ENCODE peak calls at places on chromosomes 13 and 19, in four cellular contexts. G is breast epithelium, F is HL-60, Y is Panc1. D is an unnamed sample.

GRCh38 chr19:34589730-34590129 is 87.2 kb downstream of the SCGB2B2 start:
- DNase-seq in G (no peak), F (no peak), Y (no peak), D (no peak)

GRCh38 chr13:20997301-20998061 is 63.9 kb downstream of the LATS2 start:
- DNase-seq in G (no peak), F (no peak), Y (no peak), D (no peak)

GRCh38 chr19:3132971-3133792 is 2.7 kb upstream of the GNA15 start:
- DNase-seq in G (no peak), F (peak), Y (no peak), D (no peak)

GRCh38 chr13:20137875-20138274 is 23.0 kb downstream of the GJA3 start:
- DNase-seq in G (no peak), F (no peak), Y (no peak), D (no peak)

GRCh38 chr19:2127758-2128157 is 23.6 kb downstream of the AP3D1 start:
- DNase-seq in G (no peak), F (no peak), Y (no peak), D (no peak)

GRCh38 chr13:44267203-44267602 is 106.4 kb upstream of the SERP2 start:
- DNase-seq in G (no peak), F (no peak), Y (no peak), D (no peak)

GRCh38 chr13:83753912-83754624 is 128.2 kb downstream of the SLITRK1 start:
- DNase-seq in G (no peak), F (no peak), Y (no peak), D (no peak)

GRCh38 chr19:3575260-3575741 is 2.6 kb downstream of the HMG20B start:
- DNase-seq in G (no peak), F (peak), Y (no peak), D (no peak)

GRCh38 chr13:90445179-90445578 is 902.3 kb upstream of the MIR17HG start:
- DNase-seq in G (no peak), F (no peak), Y (no peak), D (no peak)

GRCh38 chr19:2277138-2277537 is 4.8 kb downstream of the PEAK3 start:
- DNase-seq in G (no peak), F (no peak), Y (no peak), D (no peak)

GRCh38 chr13:36124236-36124822 is 6.9 kb downstream of the DCLK1 start:
- DNase-seq in G (no peak), F (no peak), Y (no peak), D (no peak)

GRCh38 chr13:61751039-61751438 is 335.4 kb upstream of the PCDH20 start:
- DNase-seq in G (no peak), F (no peak), Y (no peak), D (no peak)

GRCh38 chr19:51807111-51807701 is 12.2 kb downstream of the FPR3 start:
- DNase-seq in G (no peak), F (peak), Y (no peak), D (no peak)

GRCh38 chr13:23865065-23865464 is 24.1 kb downstream of the MIPEP start:
- DNase-seq in G (no peak), F (no peak), Y (no peak), D (no peak)

GRCh38 chr19:3476830-3477229 is 3.5 kb downstream of the SMIM24 start:
- DNase-seq in G (no peak), F (no peak), Y (no peak), D (no peak)

GRCh38 chr13:40682449-40683240 is 16.2 kb upstream of the FOXO1 start:
- DNase-seq in G (no peak), F (no peak), Y (no peak), D (no peak)

GRCh38 chr19:28468701-28469459 is 744.1 kb downstream of the UQCRFS1 start:
- DNase-seq in G (no peak), F (peak), Y (no peak), D (peak)

GRCh38 chr13:112193463-112194166 is 126.7 kb downstream of the SOX1 start:
- DNase-seq in G (no peak), F (no peak), Y (no peak), D (peak)

GRCh38 chr13:113220141-113220598 is 10.8 kb downstream of the CUL4A start:
- DNase-seq in G (no peak), F (no peak), Y (no peak), D (no peak)

GRCh38 chr19:19387108-19387507 is 18.4 kb upstream of the GATAD2A start:
- DNase-seq in G (no peak), F (no peak), Y (no peak), D (no peak)

GRCh38 chr19:12112701-12113100 is 27.4 kb downstream of the ZNF20 start:
- DNase-seq in G (no peak), F (no peak), Y (no peak), D (no peak)

GRCh38 chr13:40974460-40975407 is 44.4 kb downstream of the ELF1 start:
- DNase-seq in G (no peak), F (peak), Y (no peak), D (no peak)

GRCh38 chr13:113945857-113946408 is 27.9 kb downstream of the C13orf46 start:
- DNase-seq in G (no peak), F (no peak), Y (no peak), D (peak)

GRCh38 chr13:53015044-53015443 is 13.6 kb upstream of the OLFM4 start:
- DNase-seq in G (no peak), F (no peak), Y (no peak), D (no peak)

GRCh38 chr13:99648905-99649304 is 147.6 kb downstream of the TM9SF2 start:
- DNase-seq in G (no peak), F (no peak), Y (no peak), D (no peak)

GRCh38 chr19:661427-662196 is 1.4 kb downstream of the RNF126 start:
- DNase-seq in G (no peak), F (peak), Y (no peak), D (peak)

GRCh38 chr13:70527553-70527952 is 419.3 kb upstream of the KLHL1 start:
- DNase-seq in G (no peak), F (no peak), Y (no peak), D (no peak)

GRCh38 chr13:82165396-82166174 is 1716.7 kb downstream of the SLITRK1 start:
- DNase-seq in G (no peak), F (no peak), Y (no peak), D (peak)

GRCh38 chr13:100573121-100573520 is 15.5 kb downstream of the GGACT start:
- DNase-seq in G (peak), F (peak), Y (peak), D (peak)

GRCh38 chr13:30863796-30864195 is 42.3 kb upstream of the MEDAG start:
- DNase-seq in G (no peak), F (no peak), Y (no peak), D (no peak)

GRCh38 chr19:50967924-50968708 is 1.3 kb downstream of the KLK6 start:
- DNase-seq in G (no peak), F (no peak), Y (no peak), D (no peak)

GRCh38 chr13:109875746-109876145 is 89.4 kb upstream of the IRS2 start:
- DNase-seq in G (no peak), F (no peak), Y (no peak), D (no peak)

GRCh38 chr19:51441410-51442390 is 16.6 kb downstream of the SIGLEC8 start:
- DNase-seq in G (no peak), F (peak), Y (no peak), D (peak)

GRCh38 chr13:99398916-99399622 is 91.9 kb upstream of the GPR183 start:
- DNase-seq in G (no peak), F (no peak), Y (no peak), D (no peak)

GRCh38 chr19:50793558-50794065 is 3.4 kb downstream of the ACP4 start:
- DNase-seq in G (no peak), F (no peak), Y (no peak), D (no peak)

GRCh38 chr13:59996461-59996860 is 167.3 kb downstream of the DIAPH3 start:
- DNase-seq in G (no peak), F (no peak), Y (no peak), D (no peak)

GRCh38 chr13:19985219-19985556 is 26.7 kb downstream of the ZMYM2 start:
- DNase-seq in G (no peak), F (no peak), Y (no peak), D (no peak)

GRCh38 chr19:45568732-45569131 is 15.9 kb downstream of the OPA3 start:
- DNase-seq in G (no peak), F (no peak), Y (no peak), D (no peak)

GRCh38 chr19:56687036-56687435 is 15.5 kb upstream of the ZNF835 start:
- DNase-seq in G (no peak), F (no peak), Y (no peak), D (no peak)

GRCh38 chr19:13117176-13117771 is 734 bp upstream of the TRMT1 start:
- DNase-seq in G (no peak), F (no peak), Y (no peak), D (no peak)

DNA sequence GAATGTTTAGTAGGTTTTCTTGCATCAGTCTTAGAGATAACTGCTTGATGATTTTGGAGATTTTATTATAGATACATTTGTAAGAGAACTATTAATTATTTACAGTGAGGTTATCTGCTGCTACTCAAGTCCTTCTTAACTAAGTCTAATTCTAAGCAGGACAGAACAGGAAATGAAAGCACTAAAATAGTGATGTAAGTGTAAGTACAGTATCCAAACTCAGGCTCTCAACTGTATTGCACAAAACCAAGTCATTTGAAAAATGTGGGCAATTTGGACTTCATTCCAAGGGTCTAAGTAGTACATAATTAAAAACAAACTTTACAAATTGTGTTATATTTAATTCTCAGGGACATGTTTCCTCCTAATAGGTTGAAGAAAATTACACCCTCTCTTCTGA is 417.1 kb downstream of the ITGBL1 start:
- DNase-seq in G (no peak), F (no peak), Y (no peak), D (no peak)
- TF ChIP-seq POLR2AphosphoS5 in G (no peak), F (no peak), Y (no peak), D (no peak)

GRCh38 chr19:42176649-42176989 is 40.9 kb downstream of the DEDD2 start:
- DNase-seq in G (no peak), F (no peak), Y (no peak), D (no peak)

GRCh38 chr19:42175952-42176648 is 41.4 kb downstream of the DEDD2 start:
- DNase-seq in G (no peak), F (no peak), Y (no peak), D (no peak)

GRCh38 chr19:42175335-42175734 is 42.1 kb downstream of the DEDD2 start:
- DNase-seq in G (no peak), F (no peak), Y (no peak), D (no peak)

GRCh38 chr19:42177686-42178019 is 39.8 kb downstream of the DEDD2 start:
- DNase-seq in G (no peak), F (no peak), Y (no peak), D (no peak)

GRCh38 chr19:42176990-42177685 is 40.3 kb downstream of the DEDD2 start:
- DNase-seq in G (peak), F (peak), Y (no peak), D (peak)
- TF ChIP-seq CTCF in G (no peak), F (no peak), Y (no peak), D (peak)

DNA sequence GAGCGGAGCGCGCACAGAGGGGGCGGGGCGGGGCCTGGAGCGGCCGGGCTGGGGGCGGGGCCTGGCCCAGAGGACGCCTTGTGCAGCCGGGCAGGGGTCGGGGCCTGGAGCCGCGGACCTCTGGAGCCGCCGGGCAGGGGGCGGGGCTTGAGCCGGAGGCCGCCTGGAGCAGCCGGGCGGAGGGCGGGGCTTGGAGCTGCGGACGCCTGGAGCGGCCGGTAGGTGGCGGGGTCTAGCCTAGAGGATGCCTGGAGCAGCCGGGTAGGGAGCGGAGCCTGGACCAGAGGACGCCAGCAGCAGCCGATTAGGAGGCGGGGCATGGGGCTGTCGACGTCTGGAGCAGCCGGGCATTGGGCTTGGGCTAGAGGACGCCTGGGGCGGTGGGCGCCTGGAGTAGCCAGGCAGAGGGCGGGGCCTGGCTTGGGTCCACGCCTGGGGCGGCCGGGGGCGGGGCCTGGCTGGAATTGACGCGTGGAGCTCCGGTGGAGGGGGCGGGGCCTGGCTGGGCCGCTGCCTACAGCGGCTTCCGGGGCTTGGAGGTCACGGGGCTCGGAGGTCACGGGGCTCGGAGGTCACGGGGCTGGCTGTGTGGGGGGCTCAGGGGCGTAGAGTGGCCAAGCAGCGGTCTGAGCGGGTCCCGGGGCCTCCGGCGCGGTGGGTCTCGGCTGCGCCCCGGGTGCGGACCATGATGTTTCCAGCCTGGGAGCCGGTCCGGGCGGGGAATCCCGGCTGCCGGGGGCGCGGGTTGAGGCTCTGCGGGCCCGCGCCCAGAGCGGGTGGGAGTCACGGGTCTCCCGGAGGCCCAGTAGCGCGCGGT is at the start of gene ANKRD10:
- DNase-seq in G (peak), F (peak), Y (peak), D (peak)
- TF ChIP-seq POLR2AphosphoS5 in G (peak), F (peak), Y (peak), D (peak)

DNA sequence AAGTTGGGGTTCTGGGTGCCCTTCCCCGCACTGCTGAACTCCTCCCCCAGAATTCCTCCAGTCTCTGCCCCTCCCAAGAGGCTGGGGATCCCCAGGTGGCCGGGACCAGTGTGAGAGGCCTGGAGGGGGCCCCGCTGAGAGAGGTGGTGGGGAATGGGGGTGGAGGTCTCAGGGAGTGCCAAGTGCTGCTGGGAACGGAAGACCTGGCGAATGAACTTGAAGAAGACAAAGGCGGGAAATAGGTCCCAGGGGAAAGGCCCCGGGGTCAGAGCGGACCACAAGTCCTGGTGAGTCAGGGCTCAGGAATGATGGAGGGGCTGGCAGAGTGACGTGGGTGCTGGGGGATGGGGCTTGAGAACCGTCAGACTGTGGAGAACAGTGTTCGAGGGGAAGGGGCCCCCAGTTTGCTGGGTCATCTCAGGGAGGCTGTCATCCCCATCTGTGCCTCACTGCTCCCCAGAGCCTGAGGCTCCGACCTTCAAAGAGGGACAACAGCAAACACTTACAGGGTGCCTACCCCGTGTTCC is 15.8 kb upstream of the SEMA6B start:
- DNase-seq in G (no peak), F (no peak), Y (no peak), D (peak)
- TF ChIP-seq CTCF in G (no peak), F (no peak), Y (no peak), D (no peak)

GRCh38 chr19:40365613-40366401 is 17.3 kb downstream of the PLD3 start:
- DNase-seq in G (no peak), F (no peak), Y (no peak), D (peak)

GRCh38 chr19:40365010-40365409 is 16.5 kb downstream of the PLD3 start:
- DNase-seq in G (no peak), F (no peak), Y (no peak), D (no peak)

GRCh38 chr19:40369797-40370196 is 20.2 kb downstream of the HIPK4 start:
- DNase-seq in G (no peak), F (no peak), Y (no peak), D (no peak)

GRCh38 chr19:40367577-40368434 is 19.3 kb downstream of the PLD3 start:
- DNase-seq in G (no peak), F (no peak), Y (no peak), D (no peak)

GRCh38 chr19:40366697-40367561 is 18.4 kb downstream of the PLD3 start:
- DNase-seq in G (no peak), F (peak), Y (no peak), D (no peak)
- TF ChIP-seq POLR2AphosphoS5 in G (no peak), F (no peak), Y (no peak), D (no peak)

D was measured in sigmoid colon.